ENCODE peak calls at places on chromosomes 1 and 21, in eight cellular contexts. One of them, this sample, is unnamed.

GRCh38 chr1:203055166-203055799 is 29.0 kb downstream of the PPFIA4 start:
- DNase-seq in stimulated activated effector memory CD8-positive, alpha-beta T cell treated with anti-CD3 and anti-CD28 coated beads, Interleukin-12 subunit alpha, Interleukin-12 subunit beta, amount 100 ng/mL, for 72 hours: no peak
- DNase-seq in SK-N-MC: no peak
- DNase-seq in amygdala: no peak
- DNase-seq in progenitor cell of endocrine pancreas: no peak
- DNase-seq in stimulated activated CD4-positive, alpha-beta T cell treated with anti-CD3 and anti-CD28 coated beads, Interleukin-2, amount 100 ng/mL, for 48 hours: no peak
- DNase-seq in fibroblast of lung: no peak
- DNase-seq in NCI-H460: no peak
- DNase-seq in this sample: no peak

GRCh38 chr1:36620142-36620541 is 137.4 kb upstream of the CSF3R start:
- DNase-seq in stimulated activated CD4-positive, alpha-beta T cell treated with anti-CD3 and anti-CD28 coated beads, Interleukin-2, amount 100 ng/mL, for 48 hours: no peak
- DNase-seq in NCI-H460: no peak
- DNase-seq in SK-N-MC: no peak
- DNase-seq in stimulated activated effector memory CD8-positive, alpha-beta T cell treated with anti-CD3 and anti-CD28 coated beads, Interleukin-12 subunit alpha, Interleukin-12 subunit beta, amount 100 ng/mL, for 72 hours: no peak
- DNase-seq in progenitor cell of endocrine pancreas: no peak
- DNase-seq in fibroblast of lung: no peak
- DNase-seq in amygdala: no peak
- DNase-seq in this sample: no peak

GRCh38 chr1:55617416-55617980 is 402.3 kb upstream of the USP24 start:
- DNase-seq in stimulated activated effector memory CD8-positive, alpha-beta T cell treated with anti-CD3 and anti-CD28 coated beads, Interleukin-12 subunit alpha, Interleukin-12 subunit beta, amount 100 ng/mL, for 72 hours: no peak
- DNase-seq in NCI-H460: no peak
- DNase-seq in fibroblast of lung: no peak
- DNase-seq in SK-N-MC: no peak
- DNase-seq in progenitor cell of endocrine pancreas: no peak
- DNase-seq in amygdala: no peak
- DNase-seq in stimulated activated CD4-positive, alpha-beta T cell treated with anti-CD3 and anti-CD28 coated beads, Interleukin-2, amount 100 ng/mL, for 48 hours: no peak
- DNase-seq in this sample: no peak

GRCh38 chr1:55195523-55196233 is 19.5 kb downstream of the USP24 start:
- DNase-seq in stimulated activated CD4-positive, alpha-beta T cell treated with anti-CD3 and anti-CD28 coated beads, Interleukin-2, amount 100 ng/mL, for 48 hours: no peak
- DNase-seq in amygdala: no peak
- DNase-seq in NCI-H460: no peak
- DNase-seq in fibroblast of lung: no peak
- DNase-seq in progenitor cell of endocrine pancreas: no peak
- DNase-seq in SK-N-MC: peak
- DNase-seq in stimulated activated effector memory CD8-positive, alpha-beta T cell treated with anti-CD3 and anti-CD28 coated beads, Interleukin-12 subunit alpha, Interleukin-12 subunit beta, amount 100 ng/mL, for 72 hours: no peak
- DNase-seq in this sample: no peak

GRCh38 chr1:82446955-82447354 is 646.2 kb downstream of the ADGRL2 start:
- DNase-seq in SK-N-MC: no peak
- DNase-seq in stimulated activated CD4-positive, alpha-beta T cell treated with anti-CD3 and anti-CD28 coated beads, Interleukin-2, amount 100 ng/mL, for 48 hours: no peak
- DNase-seq in NCI-H460: no peak
- DNase-seq in amygdala: no peak
- DNase-seq in stimulated activated effector memory CD8-positive, alpha-beta T cell treated with anti-CD3 and anti-CD28 coated beads, Interleukin-12 subunit alpha, Interleukin-12 subunit beta, amount 100 ng/mL, for 72 hours: no peak
- DNase-seq in progenitor cell of endocrine pancreas: no peak
- DNase-seq in fibroblast of lung: peak
- DNase-seq in this sample: no peak

GRCh38 chr21:15224346-15225086 is 159.7 kb upstream of the NRIP1 start:
- DNase-seq in progenitor cell of endocrine pancreas: no peak
- DNase-seq in stimulated activated effector memory CD8-positive, alpha-beta T cell treated with anti-CD3 and anti-CD28 coated beads, Interleukin-12 subunit alpha, Interleukin-12 subunit beta, amount 100 ng/mL, for 72 hours: no peak
- DNase-seq in stimulated activated CD4-positive, alpha-beta T cell treated with anti-CD3 and anti-CD28 coated beads, Interleukin-2, amount 100 ng/mL, for 48 hours: no peak
- DNase-seq in NCI-H460: peak
- DNase-seq in amygdala: no peak
- DNase-seq in fibroblast of lung: peak
- DNase-seq in SK-N-MC: no peak
- DNase-seq in this sample: no peak

GRCh38 chr1:3054474-3054873 is 14.5 kb upstream of the PRDM16 start:
- DNase-seq in stimulated activated CD4-positive, alpha-beta T cell treated with anti-CD3 and anti-CD28 coated beads, Interleukin-2, amount 100 ng/mL, for 48 hours: no peak
- DNase-seq in stimulated activated effector memory CD8-positive, alpha-beta T cell treated with anti-CD3 and anti-CD28 coated beads, Interleukin-12 subunit alpha, Interleukin-12 subunit beta, amount 100 ng/mL, for 72 hours: no peak
- DNase-seq in amygdala: no peak
- DNase-seq in SK-N-MC: no peak
- DNase-seq in NCI-H460: no peak
- DNase-seq in fibroblast of lung: no peak
- DNase-seq in progenitor cell of endocrine pancreas: no peak
- DNase-seq in this sample: no peak

GRCh38 chr1:181984006-181984405 is 77.5 kb downstream of the ZNF648 start:
- DNase-seq in NCI-H460: no peak
- DNase-seq in stimulated activated effector memory CD8-positive, alpha-beta T cell treated with anti-CD3 and anti-CD28 coated beads, Interleukin-12 subunit alpha, Interleukin-12 subunit beta, amount 100 ng/mL, for 72 hours: no peak
- DNase-seq in stimulated activated CD4-positive, alpha-beta T cell treated with anti-CD3 and anti-CD28 coated beads, Interleukin-2, amount 100 ng/mL, for 48 hours: no peak
- DNase-seq in fibroblast of lung: no peak
- DNase-seq in SK-N-MC: no peak
- DNase-seq in amygdala: no peak
- DNase-seq in progenitor cell of endocrine pancreas: no peak
- DNase-seq in this sample: no peak

GRCh38 chr21:43618940-43619339 is 40.3 kb downstream of the HSF2BP start:
- DNase-seq in SK-N-MC: no peak
- DNase-seq in fibroblast of lung: no peak
- DNase-seq in stimulated activated CD4-positive, alpha-beta T cell treated with anti-CD3 and anti-CD28 coated beads, Interleukin-2, amount 100 ng/mL, for 48 hours: no peak
- DNase-seq in stimulated activated effector memory CD8-positive, alpha-beta T cell treated with anti-CD3 and anti-CD28 coated beads, Interleukin-12 subunit alpha, Interleukin-12 subunit beta, amount 100 ng/mL, for 72 hours: no peak
- DNase-seq in NCI-H460: no peak
- DNase-seq in amygdala: no peak
- DNase-seq in progenitor cell of endocrine pancreas: no peak
- DNase-seq in this sample: no peak

GRCh38 chr1:180521474-180522203 is 19.3 kb upstream of the ACBD6 start:
- DNase-seq in amygdala: no peak
- DNase-seq in stimulated activated CD4-positive, alpha-beta T cell treated with anti-CD3 and anti-CD28 coated beads, Interleukin-2, amount 100 ng/mL, for 48 hours: no peak
- DNase-seq in stimulated activated effector memory CD8-positive, alpha-beta T cell treated with anti-CD3 and anti-CD28 coated beads, Interleukin-12 subunit alpha, Interleukin-12 subunit beta, amount 100 ng/mL, for 72 hours: no peak
- DNase-seq in NCI-H460: peak
- DNase-seq in fibroblast of lung: peak
- DNase-seq in progenitor cell of endocrine pancreas: no peak
- DNase-seq in SK-N-MC: no peak
- DNase-seq in this sample: no peak

GRCh38 chr1:4166711-4167110 is 266.6 kb upstream of the C1orf174 start:
- DNase-seq in fibroblast of lung: no peak
- DNase-seq in stimulated activated CD4-positive, alpha-beta T cell treated with anti-CD3 and anti-CD28 coated beads, Interleukin-2, amount 100 ng/mL, for 48 hours: no peak
- DNase-seq in SK-N-MC: no peak
- DNase-seq in NCI-H460: no peak
- DNase-seq in stimulated activated effector memory CD8-positive, alpha-beta T cell treated with anti-CD3 and anti-CD28 coated beads, Interleukin-12 subunit alpha, Interleukin-12 subunit beta, amount 100 ng/mL, for 72 hours: no peak
- DNase-seq in progenitor cell of endocrine pancreas: no peak
- DNase-seq in amygdala: no peak
- DNase-seq in this sample: no peak

GRCh38 chr1:200634449-200635122 is 14.0 kb upstream of the KIF14 start:
- DNase-seq in SK-N-MC: no peak
- DNase-seq in fibroblast of lung: no peak
- DNase-seq in amygdala: no peak
- DNase-seq in stimulated activated CD4-positive, alpha-beta T cell treated with anti-CD3 and anti-CD28 coated beads, Interleukin-2, amount 100 ng/mL, for 48 hours: no peak
- DNase-seq in NCI-H460: no peak
- DNase-seq in stimulated activated effector memory CD8-positive, alpha-beta T cell treated with anti-CD3 and anti-CD28 coated beads, Interleukin-12 subunit alpha, Interleukin-12 subunit beta, amount 100 ng/mL, for 72 hours: no peak
- DNase-seq in progenitor cell of endocrine pancreas: no peak
- DNase-seq in this sample: no peak

GRCh38 chr21:16239659-16240265 is 510.0 kb downstream of the USP25 start:
- DNase-seq in SK-N-MC: no peak
- DNase-seq in stimulated activated CD4-positive, alpha-beta T cell treated with anti-CD3 and anti-CD28 coated beads, Interleukin-2, amount 100 ng/mL, for 48 hours: no peak
- DNase-seq in NCI-H460: no peak
- DNase-seq in fibroblast of lung: no peak
- DNase-seq in progenitor cell of endocrine pancreas: no peak
- DNase-seq in amygdala: no peak
- DNase-seq in stimulated activated effector memory CD8-positive, alpha-beta T cell treated with anti-CD3 and anti-CD28 coated beads, Interleukin-12 subunit alpha, Interleukin-12 subunit beta, amount 100 ng/mL, for 72 hours: no peak
- DNase-seq in this sample: no peak

GRCh38 chr1:36300526-36300925 is 5.6 kb upstream of the SH3D21 start:
- DNase-seq in amygdala: no peak
- DNase-seq in stimulated activated CD4-positive, alpha-beta T cell treated with anti-CD3 and anti-CD28 coated beads, Interleukin-2, amount 100 ng/mL, for 48 hours: no peak
- DNase-seq in stimulated activated effector memory CD8-positive, alpha-beta T cell treated with anti-CD3 and anti-CD28 coated beads, Interleukin-12 subunit alpha, Interleukin-12 subunit beta, amount 100 ng/mL, for 72 hours: no peak
- DNase-seq in SK-N-MC: no peak
- DNase-seq in fibroblast of lung: no peak
- DNase-seq in progenitor cell of endocrine pancreas: no peak
- DNase-seq in NCI-H460: no peak
- DNase-seq in this sample: no peak

GRCh38 chr1:17606826-17607440 is 67.4 kb downstream of the ARHGEF10L start:
- DNase-seq in progenitor cell of endocrine pancreas: peak
- DNase-seq in SK-N-MC: peak
- DNase-seq in amygdala: no peak
- DNase-seq in stimulated activated effector memory CD8-positive, alpha-beta T cell treated with anti-CD3 and anti-CD28 coated beads, Interleukin-12 subunit alpha, Interleukin-12 subunit beta, amount 100 ng/mL, for 72 hours: peak
- DNase-seq in NCI-H460: peak
- DNase-seq in stimulated activated CD4-positive, alpha-beta T cell treated with anti-CD3 and anti-CD28 coated beads, Interleukin-2, amount 100 ng/mL, for 48 hours: peak
- DNase-seq in fibroblast of lung: peak
- DNase-seq in this sample: peak

GRCh38 chr1:248884632-248885295 is 21.3 kb upstream of the PGBD2 start:
- DNase-seq in amygdala: no peak
- DNase-seq in progenitor cell of endocrine pancreas: no peak
- DNase-seq in NCI-H460: no peak
- DNase-seq in SK-N-MC: no peak
- DNase-seq in stimulated activated CD4-positive, alpha-beta T cell treated with anti-CD3 and anti-CD28 coated beads, Interleukin-2, amount 100 ng/mL, for 48 hours: no peak
- DNase-seq in stimulated activated effector memory CD8-positive, alpha-beta T cell treated with anti-CD3 and anti-CD28 coated beads, Interleukin-12 subunit alpha, Interleukin-12 subunit beta, amount 100 ng/mL, for 72 hours: peak
- DNase-seq in fibroblast of lung: peak
- DNase-seq in this sample: no peak

GRCh38 chr1:234000557-234001081 is 96.1 kb downstream of the SLC35F3 start:
- DNase-seq in progenitor cell of endocrine pancreas: no peak
- DNase-seq in SK-N-MC: no peak
- DNase-seq in stimulated activated effector memory CD8-positive, alpha-beta T cell treated with anti-CD3 and anti-CD28 coated beads, Interleukin-12 subunit alpha, Interleukin-12 subunit beta, amount 100 ng/mL, for 72 hours: no peak
- DNase-seq in NCI-H460: no peak
- DNase-seq in fibroblast of lung: no peak
- DNase-seq in amygdala: no peak
- DNase-seq in stimulated activated CD4-positive, alpha-beta T cell treated with anti-CD3 and anti-CD28 coated beads, Interleukin-2, amount 100 ng/mL, for 48 hours: no peak
- DNase-seq in this sample: no peak

GRCh38 chr1:18681423-18681835 is 50.8 kb downstream of the PAX7 start:
- DNase-seq in NCI-H460: peak
- DNase-seq in fibroblast of lung: peak
- DNase-seq in stimulated activated effector memory CD8-positive, alpha-beta T cell treated with anti-CD3 and anti-CD28 coated beads, Interleukin-12 subunit alpha, Interleukin-12 subunit beta, amount 100 ng/mL, for 72 hours: no peak
- DNase-seq in SK-N-MC: peak
- DNase-seq in amygdala: no peak
- DNase-seq in progenitor cell of endocrine pancreas: no peak
- DNase-seq in stimulated activated CD4-positive, alpha-beta T cell treated with anti-CD3 and anti-CD28 coated beads, Interleukin-2, amount 100 ng/mL, for 48 hours: no peak
- DNase-seq in this sample: peak

GRCh38 chr1:115837762-115838421 is 3.0 kb downstream of the NHLH2 start:
- DNase-seq in fibroblast of lung: no peak
- DNase-seq in amygdala: no peak
- DNase-seq in SK-N-MC: no peak
- DNase-seq in NCI-H460: no peak
- DNase-seq in stimulated activated CD4-positive, alpha-beta T cell treated with anti-CD3 and anti-CD28 coated beads, Interleukin-2, amount 100 ng/mL, for 48 hours: no peak
- DNase-seq in progenitor cell of endocrine pancreas: no peak
- DNase-seq in stimulated activated effector memory CD8-positive, alpha-beta T cell treated with anti-CD3 and anti-CD28 coated beads, Interleukin-12 subunit alpha, Interleukin-12 subunit beta, amount 100 ng/mL, for 72 hours: no peak
- DNase-seq in this sample: no peak

GRCh38 chr1:151980287-151981177 is 13.1 kb downstream of the S100A10 start:
- DNase-seq in stimulated activated effector memory CD8-positive, alpha-beta T cell treated with anti-CD3 and anti-CD28 coated beads, Interleukin-12 subunit alpha, Interleukin-12 subunit beta, amount 100 ng/mL, for 72 hours: no peak
- DNase-seq in fibroblast of lung: peak
- DNase-seq in stimulated activated CD4-positive, alpha-beta T cell treated with anti-CD3 and anti-CD28 coated beads, Interleukin-2, amount 100 ng/mL, for 48 hours: no peak
- DNase-seq in NCI-H460: no peak
- DNase-seq in SK-N-MC: no peak
- DNase-seq in progenitor cell of endocrine pancreas: no peak
- DNase-seq in amygdala: no peak
- DNase-seq in this sample: peak

GRCh38 chr1:208219098-208219658 is 25.0 kb downstream of the PLXNA2 start:
- DNase-seq in SK-N-MC: no peak
- DNase-seq in stimulated activated effector memory CD8-positive, alpha-beta T cell treated with anti-CD3 and anti-CD28 coated beads, Interleukin-12 subunit alpha, Interleukin-12 subunit beta, amount 100 ng/mL, for 72 hours: no peak
- DNase-seq in fibroblast of lung: no peak
- DNase-seq in NCI-H460: no peak
- DNase-seq in progenitor cell of endocrine pancreas: no peak
- DNase-seq in amygdala: no peak
- DNase-seq in stimulated activated CD4-positive, alpha-beta T cell treated with anti-CD3 and anti-CD28 coated beads, Interleukin-2, amount 100 ng/mL, for 48 hours: no peak
- DNase-seq in this sample: no peak

GRCh38 chr21:45543371-45543709 is 1.1 kb upstream of the SLC19A1 start:
- DNase-seq in NCI-H460: no peak
- DNase-seq in SK-N-MC: no peak
- DNase-seq in stimulated activated CD4-positive, alpha-beta T cell treated with anti-CD3 and anti-CD28 coated beads, Interleukin-2, amount 100 ng/mL, for 48 hours: no peak
- DNase-seq in fibroblast of lung: no peak
- DNase-seq in progenitor cell of endocrine pancreas: no peak
- DNase-seq in stimulated activated effector memory CD8-positive, alpha-beta T cell treated with anti-CD3 and anti-CD28 coated beads, Interleukin-12 subunit alpha, Interleukin-12 subunit beta, amount 100 ng/mL, for 72 hours: peak
- DNase-seq in amygdala: no peak
- DNase-seq in this sample: peak

GRCh38 chr1:169874229-169874628 is 19.5 kb downstream of the SCYL3 start:
- DNase-seq in amygdala: no peak
- DNase-seq in SK-N-MC: no peak
- DNase-seq in fibroblast of lung: peak
- DNase-seq in stimulated activated CD4-positive, alpha-beta T cell treated with anti-CD3 and anti-CD28 coated beads, Interleukin-2, amount 100 ng/mL, for 48 hours: no peak
- DNase-seq in progenitor cell of endocrine pancreas: no peak
- DNase-seq in stimulated activated effector memory CD8-positive, alpha-beta T cell treated with anti-CD3 and anti-CD28 coated beads, Interleukin-12 subunit alpha, Interleukin-12 subunit beta, amount 100 ng/mL, for 72 hours: no peak
- DNase-seq in NCI-H460: no peak
- DNase-seq in this sample: no peak

GRCh38 chr1:177811461-177811860 is 158.4 kb downstream of the SEC16B start:
- DNase-seq in progenitor cell of endocrine pancreas: no peak
- DNase-seq in stimulated activated effector memory CD8-positive, alpha-beta T cell treated with anti-CD3 and anti-CD28 coated beads, Interleukin-12 subunit alpha, Interleukin-12 subunit beta, amount 100 ng/mL, for 72 hours: no peak
- DNase-seq in fibroblast of lung: no peak
- DNase-seq in SK-N-MC: no peak
- DNase-seq in amygdala: no peak
- DNase-seq in stimulated activated CD4-positive, alpha-beta T cell treated with anti-CD3 and anti-CD28 coated beads, Interleukin-2, amount 100 ng/mL, for 48 hours: no peak
- DNase-seq in NCI-H460: no peak
- DNase-seq in this sample: no peak

GRCh38 chr1:28129150-28129549 is 40.7 kb upstream of the EYA3 start:
- DNase-seq in NCI-H460: no peak
- DNase-seq in amygdala: no peak
- DNase-seq in SK-N-MC: no peak
- DNase-seq in progenitor cell of endocrine pancreas: no peak
- DNase-seq in stimulated activated CD4-positive, alpha-beta T cell treated with anti-CD3 and anti-CD28 coated beads, Interleukin-2, amount 100 ng/mL, for 48 hours: no peak
- DNase-seq in fibroblast of lung: peak
- DNase-seq in stimulated activated effector memory CD8-positive, alpha-beta T cell treated with anti-CD3 and anti-CD28 coated beads, Interleukin-12 subunit alpha, Interleukin-12 subunit beta, amount 100 ng/mL, for 72 hours: no peak
- DNase-seq in this sample: no peak

GRCh38 chr1:39046811-39047210 is 20.7 kb downstream of the NDUFS5 start:
- DNase-seq in amygdala: no peak
- DNase-seq in fibroblast of lung: peak
- DNase-seq in stimulated activated effector memory CD8-positive, alpha-beta T cell treated with anti-CD3 and anti-CD28 coated beads, Interleukin-12 subunit alpha, Interleukin-12 subunit beta, amount 100 ng/mL, for 72 hours: no peak
- DNase-seq in stimulated activated CD4-positive, alpha-beta T cell treated with anti-CD3 and anti-CD28 coated beads, Interleukin-2, amount 100 ng/mL, for 48 hours: no peak
- DNase-seq in progenitor cell of endocrine pancreas: no peak
- DNase-seq in SK-N-MC: no peak
- DNase-seq in NCI-H460: no peak
- DNase-seq in this sample: no peak

GRCh38 chr1:206590025-206590834 is 22.0 kb downstream of the EIF2D start:
- DNase-seq in amygdala: no peak
- DNase-seq in SK-N-MC: no peak
- DNase-seq in stimulated activated effector memory CD8-positive, alpha-beta T cell treated with anti-CD3 and anti-CD28 coated beads, Interleukin-12 subunit alpha, Interleukin-12 subunit beta, amount 100 ng/mL, for 72 hours: peak
- DNase-seq in NCI-H460: no peak
- DNase-seq in progenitor cell of endocrine pancreas: no peak
- DNase-seq in stimulated activated CD4-positive, alpha-beta T cell treated with anti-CD3 and anti-CD28 coated beads, Interleukin-2, amount 100 ng/mL, for 48 hours: peak
- DNase-seq in fibroblast of lung: peak
- DNase-seq in this sample: peak

GRCh38 chr1:27301052-27301422 is 20.9 kb upstream of the TMEM222 start:
- DNase-seq in stimulated activated CD4-positive, alpha-beta T cell treated with anti-CD3 and anti-CD28 coated beads, Interleukin-2, amount 100 ng/mL, for 48 hours: no peak
- DNase-seq in progenitor cell of endocrine pancreas: no peak
- DNase-seq in stimulated activated effector memory CD8-positive, alpha-beta T cell treated with anti-CD3 and anti-CD28 coated beads, Interleukin-12 subunit alpha, Interleukin-12 subunit beta, amount 100 ng/mL, for 72 hours: no peak
- DNase-seq in fibroblast of lung: no peak
- DNase-seq in amygdala: no peak
- DNase-seq in NCI-H460: no peak
- DNase-seq in SK-N-MC: no peak
- DNase-seq in this sample: no peak

GRCh38 chr1:153616144-153616884 is at the start of gene S100A14:
- DNase-seq in amygdala: no peak
- DNase-seq in stimulated activated CD4-positive, alpha-beta T cell treated with anti-CD3 and anti-CD28 coated beads, Interleukin-2, amount 100 ng/mL, for 48 hours: no peak
- DNase-seq in progenitor cell of endocrine pancreas: no peak
- DNase-seq in NCI-H460: no peak
- DNase-seq in fibroblast of lung: no peak
- DNase-seq in stimulated activated effector memory CD8-positive, alpha-beta T cell treated with anti-CD3 and anti-CD28 coated beads, Interleukin-12 subunit alpha, Interleukin-12 subunit beta, amount 100 ng/mL, for 72 hours: no peak
- DNase-seq in SK-N-MC: no peak
- DNase-seq in this sample: no peak

GRCh38 chr21:27306821-27307746 is 340.2 kb upstream of the ADAMTS5 start:
- DNase-seq in SK-N-MC: no peak
- DNase-seq in fibroblast of lung: no peak
- DNase-seq in stimulated activated effector memory CD8-positive, alpha-beta T cell treated with anti-CD3 and anti-CD28 coated beads, Interleukin-12 subunit alpha, Interleukin-12 subunit beta, amount 100 ng/mL, for 72 hours: no peak
- DNase-seq in stimulated activated CD4-positive, alpha-beta T cell treated with anti-CD3 and anti-CD28 coated beads, Interleukin-2, amount 100 ng/mL, for 48 hours: no peak
- DNase-seq in amygdala: no peak
- DNase-seq in NCI-H460: no peak
- DNase-seq in progenitor cell of endocrine pancreas: no peak
- DNase-seq in this sample: no peak

GRCh38 chr1:85582687-85583354 is 2.3 kb downstream of the CCN1 start:
- DNase-seq in stimulated activated CD4-positive, alpha-beta T cell treated with anti-CD3 and anti-CD28 coated beads, Interleukin-2, amount 100 ng/mL, for 48 hours: no peak
- DNase-seq in amygdala: no peak
- DNase-seq in NCI-H460: no peak
- DNase-seq in SK-N-MC: no peak
- DNase-seq in stimulated activated effector memory CD8-positive, alpha-beta T cell treated with anti-CD3 and anti-CD28 coated beads, Interleukin-12 subunit alpha, Interleukin-12 subunit beta, amount 100 ng/mL, for 72 hours: no peak
- DNase-seq in fibroblast of lung: peak
- DNase-seq in progenitor cell of endocrine pancreas: no peak
- DNase-seq in this sample: no peak

GRCh38 chr1:237901284-237901870 is 10.7 kb upstream of the ZP4 start:
- DNase-seq in NCI-H460: peak
- DNase-seq in progenitor cell of endocrine pancreas: no peak
- DNase-seq in fibroblast of lung: peak
- DNase-seq in stimulated activated effector memory CD8-positive, alpha-beta T cell treated with anti-CD3 and anti-CD28 coated beads, Interleukin-12 subunit alpha, Interleukin-12 subunit beta, amount 100 ng/mL, for 72 hours: no peak
- DNase-seq in amygdala: no peak
- DNase-seq in SK-N-MC: no peak
- DNase-seq in stimulated activated CD4-positive, alpha-beta T cell treated with anti-CD3 and anti-CD28 coated beads, Interleukin-2, amount 100 ng/mL, for 48 hours: no peak
- DNase-seq in this sample: peak

GRCh38 chr1:204102719-204103118 is 29.8 kb downstream of the SOX13 start:
- DNase-seq in SK-N-MC: no peak
- DNase-seq in fibroblast of lung: peak
- DNase-seq in amygdala: no peak
- DNase-seq in progenitor cell of endocrine pancreas: no peak
- DNase-seq in stimulated activated CD4-positive, alpha-beta T cell treated with anti-CD3 and anti-CD28 coated beads, Interleukin-2, amount 100 ng/mL, for 48 hours: no peak
- DNase-seq in stimulated activated effector memory CD8-positive, alpha-beta T cell treated with anti-CD3 and anti-CD28 coated beads, Interleukin-12 subunit alpha, Interleukin-12 subunit beta, amount 100 ng/mL, for 72 hours: peak
- DNase-seq in NCI-H460: peak
- DNase-seq in this sample: no peak

GRCh38 chr1:110524311-110525249 is 5.6 kb upstream of the KCNA10 start:
- DNase-seq in SK-N-MC: peak
- DNase-seq in amygdala: peak
- DNase-seq in progenitor cell of endocrine pancreas: peak
- DNase-seq in NCI-H460: peak
- DNase-seq in fibroblast of lung: peak
- DNase-seq in stimulated activated effector memory CD8-positive, alpha-beta T cell treated with anti-CD3 and anti-CD28 coated beads, Interleukin-12 subunit alpha, Interleukin-12 subunit beta, amount 100 ng/mL, for 72 hours: peak
- DNase-seq in stimulated activated CD4-positive, alpha-beta T cell treated with anti-CD3 and anti-CD28 coated beads, Interleukin-2, amount 100 ng/mL, for 48 hours: peak
- DNase-seq in this sample: peak

This sample was measured in SJCRH30.